ENCODE peak calls at places on chromosome 13, in ten cellular contexts. W, U, B, K, A, H, Q, D, J and C are unnamed samples.

GRCh38 chr13:101795460-101795859 is 343.0 kb downstream of the ITGBL1 start:
- DNase-seq in W (no peak), A (no peak), U (no peak), D (no peak), K (no peak), H (no peak), B (no peak), Q (no peak), J (no peak), C (no peak)

GRCh38 chr13:83214452-83214851 is 667.8 kb downstream of the SLITRK1 start:
- DNase-seq in W (peak; percentile 53), U (peak; percentile 8), K (no peak), Q (no peak), J (no peak), H (no peak), D (no peak), B (no peak), A (no peak), C (no peak)

GRCh38 chr13:48731957-48732569 is 78.3 kb downstream of the CYSLTR2 start:
- DNase-seq in B (no peak), Q (peak; percentile 89), H (peak; percentile 73), J (peak; percentile 25), U (no peak), A (peak; percentile 38), W (no peak), D (no peak), K (peak; percentile 68), C (peak; percentile 6)

GRCh38 chr13:97125810-97126738 is 96.1 kb upstream of the MBNL2 start:
- DNase-seq in Q (no peak), B (no peak), U (peak; percentile 79), K (peak; percentile 71), W (peak; percentile 39), D (peak; percentile 72), H (no peak), J (no peak), A (no peak), C (no peak)

GRCh38 chr13:76991432-76991795 is 467 bp upstream of the CLN5 start:
- DNase-seq in Q (no peak), W (no peak), A (peak; percentile 4), K (peak; percentile 67), J (no peak), B (no peak), D (no peak), H (peak; percentile 5), U (peak; percentile 8), C (peak; percentile 81)

GRCh38 chr13:78576266-78576665 is 27.1 kb downstream of the POU4F1 start:
- DNase-seq in J (no peak), K (no peak), W (no peak), H (no peak), Q (no peak), U (no peak), D (no peak), B (no peak), A (no peak), C (no peak)

GRCh38 chr13:95494082-95494681 is 58.3 kb upstream of the CLDN10 start:
- DNase-seq in B (no peak), H (peak; percentile 58), J (peak; percentile 75), Q (no peak), A (peak; percentile 44), U (peak; percentile 52), K (no peak), W (peak; percentile 62), D (peak; percentile 46), C (no peak)

GRCh38 chr13:50055454-50055853 is 40.2 kb downstream of the KCNRG start:
- DNase-seq in A (no peak), W (no peak), D (no peak), H (no peak), B (no peak), U (no peak), J (no peak), K (no peak), Q (no peak), C (no peak)

GRCh38 chr13:92461402-92461801 is 765.2 kb upstream of the GPC6 start:
- DNase-seq in D (no peak), A (no peak), H (peak; percentile 39), W (no peak), Q (no peak), U (no peak), K (no peak), B (no peak), J (no peak), C (no peak)

GRCh38 chr13:113874177-113874576 is 10.3 kb upstream of the GAS6 start:
- DNase-seq in U (no peak), A (no peak), K (no peak), H (no peak), W (no peak), J (no peak), Q (peak; percentile 40), B (no peak), D (no peak), C (no peak)

GRCh38 chr13:30791354-30791921 is 56.1 kb downstream of the ALOX5AP start:
- DNase-seq in U (peak; percentile 55), B (peak; percentile 49), Q (no peak), H (no peak), W (peak; percentile 43), J (no peak), K (no peak), D (peak; percentile 39), A (no peak), C (no peak)

GRCh38 chr13:110354209-110354627 is 47.1 kb downstream of the COL4A2 start:
- DNase-seq in Q (no peak), J (no peak), K (no peak), A (no peak), H (no peak), U (no peak), D (no peak), B (no peak), W (peak; percentile 68), C (no peak)

GRCh38 chr13:91398413-91399188 is at the start of gene GPC5:
- DNase-seq in U (peak; percentile 56), A (peak; percentile 69), J (peak; percentile 44), Q (peak; percentile 96), D (peak; percentile 31), B (peak; percentile 55), W (peak; percentile 43), H (peak; percentile 88), K (peak; percentile 83), C (peak; percentile 72)

GRCh38 chr13:50200562-50200961 is 185.3 kb downstream of the KCNRG start:
- DNase-seq in B (no peak), W (no peak), K (no peak), J (no peak), D (no peak), A (no peak), Q (no peak), U (no peak), H (no peak), C (no peak)

GRCh38 chr13:32340917-32341316 is 25.6 kb downstream of the BRCA2 start:
- DNase-seq in A (no peak), J (no peak), W (no peak), H (no peak), U (no peak), K (no peak), Q (no peak), B (no peak), D (no peak), C (no peak)

GRCh38 chr13:21944610-21945009 is 273.7 kb downstream of the FGF9 start:
- DNase-seq in B (no peak), J (no peak), K (no peak), H (no peak), Q (no peak), W (no peak), U (no peak), A (no peak), D (no peak), C (no peak)
- H3K9me3 ChIP-seq in B (no peaks in the 10 kb centered on the region), J (no peaks in the 10 kb centered on the region), K (no peaks in the 10 kb centered on the region), H (peaks cover 11% of the 10 kb centered on the region), Q (peaks cover 32% of the 10 kb centered on the region), W (peaks cover 18% of the 10 kb centered on the region), U (no peaks in the 10 kb centered on the region), A (peaks cover 11% of the 10 kb centered on the region), D (peaks cover 14% of the 10 kb centered on the region), C (peaks cover 12% of the 10 kb centered on the region)

DNA sequence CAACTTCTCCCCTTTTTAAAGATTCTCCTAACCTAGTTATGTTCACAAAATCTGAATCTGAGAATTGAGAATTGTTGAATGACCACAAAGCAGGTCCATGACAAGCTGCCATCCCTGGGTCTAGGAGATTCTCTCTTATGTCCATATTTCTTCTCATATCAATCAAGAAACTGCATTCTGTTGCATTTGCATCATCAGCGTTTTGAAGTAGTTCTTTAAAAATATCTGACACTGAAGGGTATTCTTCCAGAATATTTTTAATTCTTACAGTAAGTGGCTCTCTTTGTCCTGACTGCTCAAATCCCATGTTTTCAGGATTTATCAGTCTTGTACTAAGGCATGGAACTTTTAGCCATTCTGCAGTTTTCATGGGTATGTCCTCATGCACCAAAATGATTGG is 94.3 kb downstream of the SACS start:
- DNase-seq in A (no peak), K (no peak), Q (no peak), D (no peak), W (no peak), H (no peak), J (no peak), B (no peak), U (no peak), C (no peak)
- H3K9me3 ChIP-seq in A (peaks cover 26% of the 10 kb centered on the region), K (no peaks in the 10 kb centered on the region), Q (peaks cover 75% of the 10 kb centered on the region), D (no peaks in the 10 kb centered on the region), W (peaks cover 4% of the 10 kb centered on the region), H (peaks cover 38% of the 10 kb centered on the region), J (peaks cover 29% of the 10 kb centered on the region), B (no peaks in the 10 kb centered on the region), U (no peaks in the 10 kb centered on the region), C (peaks cover 9% of the 10 kb centered on the region)

GRCh38 chr13:34003712-34004111 is 185.8 kb downstream of the RFC3 start:
- DNase-seq in W (no peak), K (no peak), B (no peak), J (no peak), D (no peak), H (no peak), Q (no peak), A (no peak), U (no peak), C (no peak)

GRCh38 chr13:34000955-34001354 is 183.0 kb downstream of the RFC3 start:
- DNase-seq in J (no peak), B (no peak), W (no peak), D (no peak), Q (no peak), K (no peak), A (no peak), U (no peak), H (no peak), C (no peak)

GRCh38 chr13:33999830-34000605 is 182.1 kb downstream of the RFC3 start:
- DNase-seq in J (no peak), W (no peak), K (no peak), Q (no peak), B (no peak), U (peak; percentile 30), A (no peak), D (peak; percentile 14), H (no peak), C (no peak)

GRCh38 chr13:34002141-34002540 is 184.2 kb downstream of the RFC3 start:
- DNase-seq in Q (no peak), U (no peak), H (no peak), W (no peak), K (no peak), A (no peak), J (no peak), B (no peak), D (no peak), C (no peak)

GRCh38 chr13:34001357-34001756 is 183.4 kb downstream of the RFC3 start:
- DNase-seq in W (no peak), H (no peak), Q (no peak), A (no peak), U (no peak), J (no peak), K (no peak), B (no peak), D (no peak), C (no peak)
- H3K9me3 ChIP-seq in W (no peaks in the 10 kb centered on the region), H (no peaks in the 10 kb centered on the region), Q (no peaks in the 10 kb centered on the region), A (no peaks in the 10 kb centered on the region), U (no peaks in the 10 kb centered on the region), J (no peaks in the 10 kb centered on the region), K (no peaks in the 10 kb centered on the region), B (no peaks in the 10 kb centered on the region), D (no peaks in the 10 kb centered on the region), C (no peaks in the 10 kb centered on the region)

GRCh38 chr13:56975647-56976046 is 165.1 kb upstream of the PRR20A start:
- DNase-seq in J (no peak), K (peak; percentile 26), U (no peak), D (no peak), B (no peak), H (no peak), Q (no peak), A (no peak), W (no peak), C (no peak)
- H3K9me3 ChIP-seq in J (no peaks in the 10 kb centered on the region), K (no peaks in the 10 kb centered on the region), U (no peaks in the 10 kb centered on the region), D (no peaks in the 10 kb centered on the region), B (no peaks in the 10 kb centered on the region), H (no peaks in the 10 kb centered on the region), Q (no peaks in the 10 kb centered on the region), A (no peaks in the 10 kb centered on the region), W (peaks cover 12% of the 10 kb centered on the region), C (peaks cover 4% of the 10 kb centered on the region)